ENCODE peak calls at places on chromosomes 1 and 21, in four cellular contexts. Y is CD8-positive, alpha-beta memory T cell; R is stomach; M is DND-41. Z is an unnamed sample. For H3K4me1, the result is how much of the 10 kb centered on the place peaks cover.

GRCh38 chr1:70486676-70487470 is 75.8 kb downstream of the CTH start:
- DNase-seq in Y (no peak), R (peak), M (no peak), Z (no peak)

GRCh38 chr1:200037904-200038644 is 10.6 kb downstream of the NR5A2 start:
- DNase-seq in Y (no peak), R (no peak), M (no peak), Z (no peak)

GRCh38 chr21:37294674-37295073 is 27.5 kb upstream of the VPS26C start:
- DNase-seq in Y (no peak), R (no peak), M (no peak), Z (no peak)

GRCh38 chr1:23273450-23274133 is 56.3 kb upstream of the HTR1D start:
- DNase-seq in Y (no peak), R (no peak), M (no peak), Z (peak)

GRCh38 chr1:174703309-174703708 is 255.5 kb downstream of the GPR52 start:
- DNase-seq in Y (no peak), R (no peak), M (no peak), Z (no peak)

GRCh38 chr21:42377211-42377950 is 11.0 kb upstream of the TFF1 start:
- DNase-seq in Y (no peak), R (no peak), M (no peak), Z (no peak)

GRCh38 chr1:223020770-223021169 is 122.3 kb downstream of the TLR5 start:
- DNase-seq in Y (no peak), R (no peak), M (no peak), Z (no peak)

GRCh38 chr1:24094554-24094953 is 17.4 kb downstream of the MYOM3 start:
- DNase-seq in Y (no peak), R (no peak), M (no peak), Z (no peak)

GRCh38 chr21:33412832-33413519 is 9.8 kb downstream of the IFNGR2 start:
- DNase-seq in Y (no peak), R (peak), M (no peak), Z (peak)

GRCh38 chr21:46564391-46564790 is 40.5 kb downstream of the S100B start:
- DNase-seq in Y (no peak), R (no peak), M (no peak), Z (no peak)

GRCh38 chr1:204623365-204623893 is 62.1 kb downstream of the LRRN2 start:
- DNase-seq in Y (no peak), R (no peak), M (no peak), Z (no peak)

GRCh38 chr1:109361649-109362048 is 36.1 kb downstream of the SORT1 start:
- DNase-seq in Y (no peak), R (no peak), M (no peak), Z (no peak)

GRCh38 chr1:25018110-25018470 is 88.0 kb upstream of the RUNX3 start:
- DNase-seq in Y (no peak), R (no peak), M (no peak), Z (no peak)

GRCh38 chr1:197286634-197287033 is 18.6 kb downstream of the CRB1 start:
- DNase-seq in Y (no peak), R (no peak), M (no peak), Z (no peak)

GRCh38 chr1:22452401-22452963 is 831 bp downstream of the ZBTB40 start:
- DNase-seq in Y (no peak), R (no peak), M (peak), Z (peak)

GRCh38 chr1:96360036-96360795 is 361.4 kb upstream of the PTBP2 start:
- DNase-seq in Y (no peak), R (no peak), M (no peak), Z (no peak)

GRCh38 chr1:18951818-18952391 is 4.6 kb downstream of the IFFO2 start:
- DNase-seq in Y (peak), R (peak), M (no peak), Z (peak)

GRCh38 chr1:232474821-232475220 is 155.1 kb downstream of the SIPA1L2 start:
- DNase-seq in Y (no peak), R (no peak), M (no peak), Z (no peak)

GRCh38 chr1:2271134-2271785 is 43.1 kb downstream of the SKI start:
- DNase-seq in Y (no peak), R (no peak), M (no peak), Z (peak)

GRCh38 chr1:999797-1000356 is at the start of gene HES4:
- DNase-seq in Y (peak), R (peak), M (peak), Z (peak)

GRCh38 chr1:197954718-197955418 is 37.7 kb downstream of the LHX9 start:
- DNase-seq in Y (no peak), R (no peak), M (no peak), Z (no peak)

GRCh38 chr1:53025034-53025777 is 36.8 kb upstream of the PODN start:
- DNase-seq in Y (no peak), R (no peak), M (no peak), Z (peak)

GRCh38 chr1:7885513-7886298 is 32.8 kb upstream of the UTS2 start:
- DNase-seq in Y (no peak), R (peak), M (peak), Z (no peak)

GRCh38 chr1:172451002-172451443 is 7.2 kb upstream of the PIGC start:
- DNase-seq in Y (no peak), R (peak), M (no peak), Z (no peak)

GRCh38 chr1:184716158-184716557 is 38.5 kb downstream of the EDEM3 start:
- DNase-seq in Y (no peak), R (no peak), M (no peak), Z (no peak)

GRCh38 chr21:34698270-34699015 is 29.6 kb downstream of the CLIC6 start:
- DNase-seq in Y (no peak), R (no peak), M (no peak), Z (no peak)

GRCh38 chr1:109769335-109770078 is 5.8 kb upstream of the EPS8L3 start:
- DNase-seq in Y (no peak), R (peak), M (no peak), Z (peak)

GRCh38 chr21:21714396-21714795 is 716.2 kb downstream of the NCAM2 start:
- DNase-seq in Y (no peak), R (no peak), M (no peak), Z (no peak)

GRCh38 chr1:201172336-201172735 is 18.1 kb upstream of the TMEM9 start:
- DNase-seq in Y (no peak), R (no peak), M (no peak), Z (no peak)

GRCh38 chr1:28111157-28111556 is 22.7 kb upstream of the EYA3 start:
- DNase-seq in Y (no peak), R (no peak), M (no peak), Z (no peak)
- H3K4me1 ChIP-seq in Y (under half), R (under half), M (under half), Z (under half)

GRCh38 chr1:15388201-15388880 is 21.3 kb upstream of the EFHD2 start:
- DNase-seq in Y (no peak), R (no peak), M (no peak), Z (no peak)
- H3K4me3 ChIP-seq in Y (no peak), R (no peak), M (no peak), Z (no peak)

DNA sequence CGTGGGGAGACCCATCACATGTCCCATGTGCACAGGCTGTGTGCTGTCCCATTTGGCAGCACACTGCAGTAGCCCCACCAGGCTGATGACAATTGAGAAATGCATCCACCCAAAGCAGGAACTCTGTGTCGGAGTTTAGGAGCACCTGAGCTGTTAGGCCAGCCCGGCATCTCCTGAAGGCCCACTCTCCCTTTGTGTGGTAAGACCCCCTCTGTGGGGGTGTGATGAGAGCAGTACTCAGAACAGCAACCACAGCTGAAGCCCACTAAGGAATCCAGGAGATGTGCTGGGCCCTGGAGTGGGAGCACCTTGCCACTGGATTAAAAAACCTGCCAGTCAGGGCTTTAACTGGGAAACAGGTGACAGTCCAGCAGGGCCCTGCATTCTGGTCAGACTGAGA is 37.2 kb downstream of the FCRL5 start:
- DNase-seq in Y (no peak), R (no peak), M (no peak), Z (no peak)
- H3K4me1 ChIP-seq in Y (under half), R (under half), M (under half), Z (under half)

GRCh38 chr1:21021311-21021710 is 155.4 kb downstream of the EIF4G3 start:
- DNase-seq in Y (no peak), R (no peak), M (no peak), Z (no peak)

GRCh38 chr1:21027805-21028204 is 148.9 kb downstream of the EIF4G3 start:
- DNase-seq in Y (no peak), R (no peak), M (no peak), Z (no peak)

GRCh38 chr1:21028520-21029145 is 148.1 kb downstream of the EIF4G3 start:
- DNase-seq in Y (no peak), R (no peak), M (no peak), Z (no peak)

GRCh38 chr1:21022279-21023040 is 154.2 kb downstream of the EIF4G3 start:
- DNase-seq in Y (no peak), R (peak), M (peak), Z (no peak)

GRCh38 chr1:21024918-21025317 is 151.8 kb downstream of the EIF4G3 start:
- DNase-seq in Y (no peak), R (no peak), M (no peak), Z (no peak)
- H3K4me3 ChIP-seq in Y (no peak), R (no peak), M (no peak), Z (no peak)

GRCh38 chr1:214444159-214444939 is 107.1 kb downstream of the PTPN14 start:
- DNase-seq in Y (no peak), R (no peak), M (no peak), Z (no peak)
- H3K4me1 ChIP-seq in Y (under half), R (under half), M (half or more), Z (under half)

GRCh38 chr1:236158719-236159118 is 16.4 kb downstream of the GPR137B start:
- DNase-seq in Y (no peak), R (no peak), M (no peak), Z (no peak)

GRCh38 chr1:236160540-236161127 is 18.3 kb downstream of the GPR137B start:
- DNase-seq in Y (no peak), R (no peak), M (no peak), Z (no peak)

GRCh38 chr1:236156512-236157208 is 14.3 kb downstream of the GPR137B start:
- DNase-seq in Y (no peak), R (no peak), M (no peak), Z (no peak)

GRCh38 chr1:236161230-236161629 is 18.9 kb downstream of the GPR137B start:
- DNase-seq in Y (no peak), R (no peak), M (no peak), Z (no peak)

GRCh38 chr1:236159704-236160539 is 17.6 kb downstream of the GPR137B start:
- DNase-seq in Y (no peak), R (no peak), M (no peak), Z (no peak)
- H3K4me3 ChIP-seq in Y (no peak), R (no peak), M (no peak), Z (no peak)

DNA sequence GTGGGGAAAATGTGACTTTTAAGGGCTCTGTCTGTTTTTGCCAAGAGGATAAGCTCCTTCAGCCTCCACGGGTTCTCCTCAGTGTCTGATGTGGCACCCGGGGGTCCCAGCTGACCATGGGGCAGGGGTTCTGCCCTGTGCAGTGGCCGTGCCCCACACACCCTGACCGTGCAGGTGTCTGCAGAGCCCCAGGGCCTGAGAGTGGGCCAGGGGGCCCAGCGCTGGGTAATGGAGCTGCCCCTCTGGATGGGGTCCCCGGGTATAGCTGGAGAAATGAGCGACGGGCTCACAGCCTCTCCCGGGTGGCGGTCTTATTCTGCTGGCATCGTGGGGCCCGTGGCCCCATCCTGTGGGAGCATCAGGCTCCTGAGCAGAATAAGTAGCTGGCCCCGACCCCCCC is 2.9 kb upstream of the PFKL start:
- DNase-seq in Y (no peak), R (no peak), M (no peak), Z (no peak)
- H3K4me1 ChIP-seq in Y (under half), R (under half), M (under half), Z (under half)

Z was measured in right lobe of liver.